ENCODE peak calls at places on chromosomes 7 and 10, in nine cellular contexts. Y is IMR-90, U is heart left ventricle, M is ovary, O is stomach, I is HepG2, V is HCT116, H is testis, B is right lobe of liver. Q is an unnamed sample.

GRCh38 chr7:84200859-84201258 is 6.3 kb upstream of the SEMA3A start:
- DNase-seq in Y (peak), U (no peak), M (no peak), O (no peak), I (no peak), V (no peak), H (no peak), B (no peak), Q (no peak)

GRCh38 chr10:74314166-74314565 is 163.1 kb downstream of the ADK start:
- DNase-seq in Y (no peak), U (no peak), M (no peak), O (no peak), I (no peak), V (no peak), H (no peak), B (no peak), Q (no peak)

GRCh38 chr7:83162402-83163256 is at the start of gene PCLO:
- DNase-seq in Y (peak), U (peak), M (peak), O (peak), I (peak), V (peak), H (peak), B (peak), Q (peak)

GRCh38 chr7:136193940-136194339 is 216.8 kb upstream of the MTPN start:
- DNase-seq in Y (no peak), U (no peak), M (no peak), O (no peak), I (no peak), V (no peak), H (no peak), B (no peak), Q (no peak)

GRCh38 chr10:61628875-61629513 is 33.7 kb upstream of the CABCOCO1 start:
- DNase-seq in Y (peak), U (no peak), M (no peak), O (no peak), I (peak), V (no peak), H (no peak), B (no peak), Q (no peak)

GRCh38 chr10:3467052-3467906 is 294.7 kb upstream of the PITRM1 start:
- DNase-seq in Y (peak), U (peak), M (peak), O (peak), I (no peak), V (peak), H (peak), B (peak), Q (peak)

GRCh38 chr7:41955475-41956243 is 252.8 kb upstream of the INHBA start:
- DNase-seq in Y (peak), U (peak), M (peak), O (peak), I (no peak), V (no peak), H (peak), B (peak), Q (peak)

GRCh38 chr7:156665101-156665500 is 24.5 kb downstream of the RNF32 start:
- DNase-seq in Y (peak), U (no peak), M (no peak), O (no peak), I (peak), V (no peak), H (no peak), B (no peak), Q (no peak)

GRCh38 chr7:12386237-12386839 is 17.3 kb downstream of the VWDE start:
- DNase-seq in Y (no peak), U (no peak), M (no peak), O (no peak), I (no peak), V (no peak), H (no peak), B (no peak), Q (no peak)

GRCh38 chr10:117224036-117224430 is 16.9 kb upstream of the SLC18A2 start:
- DNase-seq in Y (no peak), U (no peak), M (no peak), O (no peak), I (no peak), V (no peak), H (no peak), B (no peak), Q (no peak)

GRCh38 chr10:58044072-58044471 is 223.6 kb downstream of the IPMK start:
- DNase-seq in Y (peak), U (no peak), M (no peak), O (no peak), I (no peak), V (no peak), H (no peak), B (no peak), Q (no peak)

GRCh38 chr7:138801256-138801655 is 3.3 kb upstream of the ATP6V0A4 start:
- DNase-seq in Y (no peak), U (no peak), M (no peak), O (peak), I (no peak), V (no peak), H (no peak), B (no peak), Q (no peak)

GRCh38 chr7:34277016-34277800 is 371.9 kb downstream of the BMPER start:
- DNase-seq in Y (peak), U (no peak), M (no peak), O (no peak), I (no peak), V (no peak), H (no peak), B (no peak), Q (no peak)

GRCh38 chr10:25753776-25754175 is 180.3 kb upstream of the MYO3A start:
- DNase-seq in Y (no peak), U (no peak), M (no peak), O (no peak), I (no peak), V (no peak), H (no peak), B (no peak), Q (no peak)

GRCh38 chr10:11472158-11472753 is 139.2 kb downstream of the USP6NL start:
- DNase-seq in Y (peak), U (peak), M (peak), O (peak), I (peak), V (peak), H (peak), B (no peak), Q (peak)

GRCh38 chr10:18043148-18043547 is 91.4 kb downstream of the SLC39A12 start:
- DNase-seq in Y (peak), U (no peak), M (no peak), O (no peak), I (no peak), V (no peak), H (no peak), B (no peak), Q (no peak)

GRCh38 chr10:68871105-68871711 is 29.9 kb upstream of the DDX50 start:
- DNase-seq in Y (peak), U (no peak), M (no peak), O (no peak), I (peak), V (no peak), H (peak), B (no peak), Q (no peak)

GRCh38 chr7:92840309-92840708 is 3.9 kb upstream of the CDK6 start:
- DNase-seq in Y (no peak), U (no peak), M (no peak), O (no peak), I (no peak), V (no peak), H (no peak), B (no peak), Q (no peak)

GRCh38 chr7:127366680-127367079 is 25.8 kb downstream of the ZNF800 start:
- DNase-seq in Y (no peak), U (no peak), M (no peak), O (no peak), I (no peak), V (no peak), H (no peak), B (no peak), Q (no peak)

GRCh38 chr7:16189026-16189715 is 232.2 kb downstream of the CRPPA start:
- DNase-seq in Y (peak), U (no peak), M (no peak), O (no peak), I (no peak), V (no peak), H (no peak), B (no peak), Q (no peak)

GRCh38 chr7:157019718-157020451 is 9.4 kb upstream of the MNX1 start:
- DNase-seq in Y (no peak), U (no peak), M (no peak), O (no peak), I (no peak), V (no peak), H (no peak), B (no peak), Q (no peak)

GRCh38 chr10:15758618-15759017 is 38.9 kb upstream of the ITGA8 start:
- DNase-seq in Y (no peak), U (no peak), M (no peak), O (no peak), I (no peak), V (no peak), H (no peak), B (no peak), Q (no peak)

GRCh38 chr10:103154464-103155299 is 38.4 kb downstream of the NT5C2 start:
- DNase-seq in Y (no peak), U (no peak), M (no peak), O (no peak), I (peak), V (no peak), H (no peak), B (no peak), Q (no peak)

GRCh38 chr7:6577369-6578113 is at the start of gene ZDHHC4:
- DNase-seq in Y (peak), U (peak), M (peak), O (peak), I (peak), V (peak), H (peak), B (peak), Q (peak)
- TF ChIP-seq POLR2A in Y (peak), U (peak), M (peak), O (no peak), I (peak), V (peak), H (peak), B (peak), Q (peak)

GRCh38 chr7:80063855-80064254 is 70.8 kb upstream of the GNAI1 start:
- DNase-seq in Y (no peak), U (no peak), M (no peak), O (no peak), I (no peak), V (no peak), H (no peak), B (no peak), Q (no peak)

GRCh38 chr7:80054356-80054755 is 80.3 kb upstream of the GNAI1 start:
- DNase-seq in Y (peak), U (no peak), M (no peak), O (no peak), I (no peak), V (no peak), H (no peak), B (no peak), Q (no peak)

GRCh38 chr7:80057503-80057902 is 77.1 kb upstream of the GNAI1 start:
- DNase-seq in Y (no peak), U (no peak), M (no peak), O (no peak), I (peak), V (no peak), H (no peak), B (no peak), Q (no peak)

DNA sequence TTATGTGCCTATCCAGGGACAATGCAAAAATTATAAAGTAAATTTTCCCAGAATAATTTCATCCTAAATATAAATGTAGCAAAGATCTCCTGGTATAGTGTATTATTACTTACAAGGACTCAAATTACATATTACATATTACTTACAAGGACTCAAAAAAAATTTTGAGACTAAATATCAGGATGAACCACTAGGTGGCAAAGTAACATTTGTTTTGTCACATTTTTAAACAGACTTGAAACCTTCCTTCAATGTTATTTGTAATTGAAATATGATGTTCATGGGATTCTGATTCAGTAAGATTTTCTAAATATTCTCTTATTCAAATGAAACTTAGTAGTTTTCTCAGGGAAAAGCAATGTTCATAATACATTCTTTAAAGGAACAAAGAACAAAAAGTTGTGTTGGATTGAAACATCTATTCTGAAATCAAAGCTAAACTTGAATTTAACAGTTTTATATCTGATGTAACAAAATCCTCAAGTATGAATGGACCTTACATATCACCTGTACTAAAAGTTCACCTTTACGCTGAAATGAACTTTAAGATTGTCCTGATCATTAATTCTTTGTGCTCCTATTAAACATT is 74.3 kb upstream of the GNAI1 start:
- DNase-seq in Y (peak), U (no peak), M (no peak), O (no peak), I (peak), V (peak), H (no peak), B (no peak), Q (no peak)
- TF ChIP-seq CTCF in Y (peak), U (peak), M (no peak), O (peak), I (peak), V (peak), H (no peak), B (peak), Q (peak)

DNA sequence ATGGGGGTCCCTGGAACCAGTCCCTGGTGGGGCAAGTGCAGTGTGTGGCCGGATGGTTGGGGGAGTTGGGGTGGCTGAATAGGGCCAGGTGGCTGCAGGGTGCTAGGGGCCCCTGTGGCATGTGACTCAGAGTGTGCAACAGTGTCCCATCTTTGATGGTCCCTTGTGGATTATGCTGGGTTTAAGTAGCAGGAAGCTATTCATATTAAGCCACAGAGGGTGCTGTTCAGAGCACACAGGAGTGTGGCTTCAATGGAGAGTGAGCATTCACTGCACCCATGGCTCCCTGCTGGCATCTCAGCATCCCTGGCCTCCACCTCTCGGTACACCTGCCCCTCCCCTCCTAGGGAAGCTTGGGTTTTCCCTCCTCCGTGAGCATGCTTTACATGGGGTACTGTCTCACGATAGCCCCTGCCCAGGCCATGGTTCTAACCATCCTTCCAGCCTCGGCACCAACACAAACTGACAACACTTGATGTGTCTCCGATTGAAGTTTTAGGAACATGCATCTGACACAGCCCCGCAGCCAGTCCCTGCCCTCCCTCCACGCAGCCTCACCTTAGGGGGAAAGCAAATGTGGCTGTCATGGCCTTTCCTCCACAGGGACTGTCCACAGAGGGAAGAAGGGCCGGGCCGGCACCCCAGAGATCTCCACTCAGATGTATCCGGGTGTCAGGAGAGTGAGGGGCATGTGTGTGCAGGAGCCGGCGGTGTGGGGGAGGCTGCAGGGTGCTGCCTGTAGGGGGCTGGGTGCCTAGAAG is 30.4 kb upstream of the PPIF start:
- DNase-seq in Y (peak), U (no peak), M (no peak), O (no peak), I (peak), V (no peak), H (no peak), B (no peak), Q (no peak)
- TF ChIP-seq POLR2A in Y (no peak), U (no peak), M (no peak), O (no peak), I (peak), V (no peak), H (no peak), B (no peak), Q (no peak)

GRCh38 chr10:20059084-20059835 is 243.0 kb downstream of the PLXDC2 start:
- DNase-seq in Y (peak), U (no peak), M (no peak), O (no peak), I (no peak), V (no peak), H (no peak), B (no peak), Q (no peak)
- TF ChIP-seq CTCF in Y (no peak), U (no peak), M (no peak), O (no peak), I (no peak), V (no peak), H (no peak), B (no peak), Q (no peak)

Q was measured in adrenal gland.